ENCODE peak calls at places on chromosomes 13 and 19, in ten cellular contexts. S, Z, O, C, T, R, L, P, Q and E are unnamed samples.

GRCh38 chr19:8240274-8241229 is 31.4 kb downstream of the CERS4 start:
- DNase-seq in S (peak), Z (peak), O (peak), C (peak), T (peak), R (no peak), L (peak), P (peak), Q (peak), E (peak)

GRCh38 chr19:57269515-57270250 is 10.6 kb upstream of the ZNF460 start:
- DNase-seq in S (no peak), Z (no peak), O (peak), C (no peak), T (peak), R (no peak), L (no peak), P (peak), Q (no peak), E (no peak)

GRCh38 chr13:100534147-100534818 is 54.3 kb downstream of the GGACT start:
- DNase-seq in S (no peak), Z (no peak), O (no peak), C (no peak), T (no peak), R (no peak), L (no peak), P (no peak), Q (no peak), E (no peak)

GRCh38 chr19:13920940-13921744 is 15.1 kb downstream of the CC2D1A start:
- DNase-seq in S (no peak), Z (no peak), O (peak), C (no peak), T (peak), R (peak), L (peak), P (peak), Q (peak), E (peak)

GRCh38 chr13:102033719-102034446 is 368.0 kb downstream of the FGF14 start:
- DNase-seq in S (no peak), Z (no peak), O (no peak), C (no peak), T (no peak), R (no peak), L (no peak), P (no peak), Q (no peak), E (no peak)

GRCh38 chr19:1882089-1882785 is 3.1 kb downstream of the ABHD17A start:
- DNase-seq in S (no peak), Z (peak), O (no peak), C (no peak), T (no peak), R (no peak), L (peak), P (no peak), Q (peak), E (no peak)

GRCh38 chr13:48210178-48210577 is 22.8 kb upstream of the ITM2B start:
- DNase-seq in S (no peak), Z (no peak), O (peak), C (no peak), T (peak), R (no peak), L (no peak), P (no peak), Q (no peak), E (no peak)

GRCh38 chr19:18029617-18030338 is 21.8 kb downstream of the ARRDC2 start:
- DNase-seq in S (no peak), Z (no peak), O (peak), C (no peak), T (peak), R (no peak), L (no peak), P (no peak), Q (no peak), E (no peak)

GRCh38 chr19:12838182-12838890 is at the start of gene MAST1:
- DNase-seq in S (peak), Z (no peak), O (no peak), C (no peak), T (no peak), R (no peak), L (peak), P (peak), Q (peak), E (peak)

GRCh38 chr19:35556846-35557538 is 6.5 kb downstream of the ATP4A start:
- DNase-seq in S (no peak), Z (no peak), O (no peak), C (no peak), T (no peak), R (no peak), L (no peak), P (no peak), Q (no peak), E (no peak)

GRCh38 chr13:31322025-31322424 is 122.2 kb downstream of the B3GLCT start:
- DNase-seq in S (no peak), Z (no peak), O (peak), C (no peak), T (peak), R (no peak), L (no peak), P (no peak), Q (no peak), E (no peak)

GRCh38 chr19:45676851-45677263 is 8.8 kb downstream of the GIPR start:
- DNase-seq in S (no peak), Z (no peak), O (no peak), C (no peak), T (no peak), R (no peak), L (peak), P (peak), Q (peak), E (no peak)

GRCh38 chr19:55440411-55441105 is 2.5 kb downstream of the SHISA7 start:
- DNase-seq in S (no peak), Z (no peak), O (no peak), C (no peak), T (no peak), R (no peak), L (peak), P (peak), Q (no peak), E (peak)

GRCh38 chr19:52527954-52528326 is 472 bp downstream of the ZNF808 start:
- DNase-seq in S (no peak), Z (no peak), O (peak), C (no peak), T (no peak), R (no peak), L (no peak), P (no peak), Q (no peak), E (peak)

GRCh38 chr19:48363500-48363809 is 285 bp downstream of the TMEM143 start:
- DNase-seq in S (peak), Z (no peak), O (no peak), C (no peak), T (no peak), R (no peak), L (no peak), P (no peak), Q (no peak), E (no peak)

GRCh38 chr13:112057736-112058518 is 9.0 kb upstream of the SOX1 start:
- DNase-seq in S (peak), Z (no peak), O (no peak), C (no peak), T (no peak), R (no peak), L (no peak), P (no peak), Q (no peak), E (no peak)

GRCh38 chr19:42816901-42817300 is 51.4 kb upstream of the PSG8 start:
- DNase-seq in S (no peak), Z (no peak), O (no peak), C (no peak), T (peak), R (no peak), L (no peak), P (no peak), Q (no peak), E (no peak)

GRCh38 chr19:34253711-34254551 is 423 bp upstream of the GARRE1 start:
- DNase-seq in S (peak), Z (peak), O (peak), C (no peak), T (peak), R (no peak), L (no peak), P (peak), Q (peak), E (no peak)

GRCh38 chr13:26557051-26557392 is 461 bp upstream of the WASF3 start:
- DNase-seq in S (no peak), Z (no peak), O (no peak), C (no peak), T (no peak), R (no peak), L (no peak), P (no peak), Q (no peak), E (no peak)

GRCh38 chr13:51832471-51833152 is 12.4 kb downstream of the TMEM272 start:
- DNase-seq in S (no peak), Z (no peak), O (peak), C (no peak), T (no peak), R (no peak), L (no peak), P (peak), Q (peak), E (peak)

GRCh38 chr13:106520205-106521004 is 15.1 kb downstream of the EFNB2 start:
- DNase-seq in S (no peak), Z (no peak), O (peak), C (no peak), T (peak), R (no peak), L (no peak), P (no peak), Q (no peak), E (no peak)

GRCh38 chr13:79128158-79128557 is 277.9 kb downstream of the RBM26 start:
- DNase-seq in S (no peak), Z (no peak), O (peak), C (no peak), T (peak), R (no peak), L (no peak), P (no peak), Q (no peak), E (no peak)